ENCODE peak calls at places on chromosomes 4 and X, in ten cellular contexts. P is Caco-2; D is NCI-H345; U is EL; F is HFF-Myc; S is CD4-positive, alpha-beta T cell; J is activated T-cell treated with anti-CD3 and anti-CD28 coated beads for 1 hour; Q is neural crest cell; T is stimulated activated CD4-positive, alpha-beta T cell treated with anti-CD3 and anti-CD28 coated beads, TNF-alpha, amount 100 ng/mL, for 24 hours; C is iris pigment epithelial cell. Z is an unnamed sample.

GRCh38 chr4:15234101-15234500 is 193.7 kb upstream of the C1QTNF7 start:
- DNase-seq in C (peak), P (no peak), U (peak), S (no peak), T (no peak), F (peak), D (no peak), Q (no peak), J (no peak), Z (no peak)

GRCh38 chr4:77308843-77309242 is 151.8 kb downstream of the CCNG2 start:
- DNase-seq in U (peak), J (no peak), S (no peak), F (no peak), Q (no peak), P (peak), T (no peak), C (peak), D (peak), Z (no peak)

GRCh38 chrX:49754238-49754857 is 58.6 kb upstream of the PAGE1 start:
- DNase-seq in Q (peak), F (peak), P (peak), U (peak), D (peak), S (peak), J (peak), T (peak), C (peak), Z (peak)

GRCh38 chr4:74873545-74874295 is 59.2 kb upstream of the PARM1 start:
- DNase-seq in T (no peak), D (no peak), U (no peak), J (no peak), S (no peak), C (peak), F (no peak), P (no peak), Q (no peak), Z (no peak)

GRCh38 chr4:158873795-158874359 is 105.1 kb downstream of the FNIP2 start:
- DNase-seq in F (no peak), P (peak), Q (no peak), U (peak), T (no peak), J (no peak), C (peak), S (no peak), D (no peak), Z (peak)

GRCh38 chrX:136953867-136954787 is 73.6 kb upstream of the RBMX start:
- DNase-seq in C (peak), J (peak), U (peak), S (peak), F (peak), T (peak), D (peak), P (peak), Q (peak), Z (peak)

GRCh38 chr4:15913631-15913970 is 24.9 kb downstream of the FGFBP1 start:
- DNase-seq in S (no peak), J (no peak), U (peak), P (no peak), T (no peak), C (peak), Q (no peak), D (no peak), F (peak), Z (peak)

GRCh38 chrX:2967998-2968909 is 38.1 kb upstream of the ARSH start:
- DNase-seq in Q (peak), F (no peak), D (no peak), U (peak), J (no peak), P (peak), T (no peak), C (peak), S (no peak), Z (peak)

GRCh38 chr4:156784970-156785369 is 186.6 kb downstream of the PDGFC start:
- DNase-seq in C (peak), U (no peak), S (no peak), J (no peak), P (no peak), Q (no peak), T (no peak), D (no peak), F (no peak), Z (no peak)

GRCh38 chr4:168508683-168509082 is 11.8 kb downstream of the PALLD start:
- DNase-seq in D (no peak), F (no peak), C (no peak), P (no peak), Q (no peak), S (no peak), J (no peak), T (no peak), U (no peak), Z (no peak)

GRCh38 chr4:123397276-123398150 is 918 bp downstream of the SPRY1 start:
- DNase-seq in T (no peak), Q (peak), J (no peak), C (peak), F (no peak), D (peak), P (peak), S (peak), U (peak), Z (peak)

GRCh38 chr4:83320548-83320947 is 14.1 kb downstream of the HPSE start:
- DNase-seq in S (no peak), D (no peak), Q (no peak), C (peak), F (no peak), U (peak), J (no peak), P (no peak), T (no peak), Z (no peak)

GRCh38 chr4:112979881-112980421 is 69.5 kb upstream of the ANK2 start:
- DNase-seq in F (no peak), U (no peak), D (no peak), P (no peak), S (no peak), T (no peak), Q (no peak), J (no peak), C (no peak), Z (no peak)

GRCh38 chrX:43949669-43950068 is 23.5 kb downstream of the NDP start:
- DNase-seq in F (no peak), P (peak), C (no peak), J (peak), D (no peak), Q (peak), U (no peak), S (peak), T (no peak), Z (no peak)

GRCh38 chr4:128315756-128316520 is 28.3 kb upstream of the PGRMC2 start:
- DNase-seq in J (no peak), S (no peak), T (no peak), F (no peak), D (no peak), P (no peak), Q (no peak), U (peak), C (peak), Z (no peak)

GRCh38 chr4:39023059-39023458 is 9.2 kb downstream of the TMEM156 start:
- DNase-seq in Q (no peak), U (no peak), D (no peak), S (no peak), T (no peak), J (no peak), C (peak), F (no peak), P (no peak), Z (no peak)

GRCh38 chr4:11549525-11549924 is 120.8 kb upstream of the HS3ST1 start:
- DNase-seq in D (no peak), C (no peak), U (no peak), S (no peak), F (no peak), P (no peak), Q (no peak), J (no peak), T (no peak), Z (no peak)

GRCh38 chr4:133154725-133155124 is 5.6 kb downstream of the PCDH10 start:
- DNase-seq in Q (peak), J (no peak), T (no peak), P (peak), F (no peak), D (no peak), C (peak), U (peak), S (no peak), Z (no peak)

GRCh38 chrX:1300449-1300848 is 31.8 kb downstream of the CSF2RA start:
- DNase-seq in T (no peak), Q (no peak), S (no peak), C (no peak), J (no peak), U (no peak), F (no peak), P (no peak), D (no peak), Z (no peak)

GRCh38 chr4:153945704-153946103 is 156.8 kb upstream of the SFRP2 start:
- DNase-seq in Q (no peak), T (no peak), P (no peak), F (no peak), D (no peak), U (no peak), J (no peak), S (no peak), C (no peak), Z (no peak)

GRCh38 chrX:96373047-96373355 is 311.6 kb upstream of the DIAPH2 start:
- DNase-seq in T (no peak), U (no peak), F (no peak), J (no peak), S (no peak), Q (no peak), D (no peak), C (no peak), P (no peak), Z (no peak)

GRCh38 chrX:45295587-45295986 is 94.9 kb upstream of the DIPK2B start:
- DNase-seq in U (peak), D (no peak), J (no peak), T (no peak), C (peak), F (peak), Q (no peak), S (no peak), P (peak), Z (peak)

GRCh38 chr4:146308951-146309350 is 94.6 kb downstream of the REELD1 start:
- DNase-seq in S (no peak), C (no peak), T (no peak), F (no peak), Q (no peak), P (no peak), U (no peak), J (no peak), D (no peak), Z (no peak)

Z was measured in PC-9.